ENCODE peak calls at places on chromosomes 13 and 19, in five cellular contexts. One of them, this sample, is unnamed.

GRCh38 chr13:114090476-114090875 is 41.9 kb downstream of the RASA3 start:
- DNase-seq in HFF-Myc: no peak
- DNase-seq in ascending aorta: no peak
- DNase-seq in Peyer's patch: peak
- DNase-seq in K562: no peak
- DNase-seq in this sample: no peak

GRCh38 chr19:2072757-2073551 is 21.9 kb upstream of the MKNK2 start:
- DNase-seq in HFF-Myc: no peak
- DNase-seq in ascending aorta: no peak
- DNase-seq in Peyer's patch: no peak
- DNase-seq in K562: no peak
- DNase-seq in this sample: no peak

GRCh38 chr19:33064778-33065550 is at the start of gene RHPN2:
- DNase-seq in HFF-Myc: no peak
- DNase-seq in ascending aorta: no peak
- DNase-seq in Peyer's patch: peak
- DNase-seq in K562: peak
- DNase-seq in this sample: peak

GRCh38 chr19:898663-899062 is 5.4 kb downstream of the RNU6-9 start:
- DNase-seq in HFF-Myc: no peak
- DNase-seq in ascending aorta: no peak
- DNase-seq in Peyer's patch: no peak
- DNase-seq in K562: no peak
- DNase-seq in this sample: no peak

GRCh38 chr13:107238262-107238661 is 670.3 kb upstream of the ARGLU1 start:
- DNase-seq in HFF-Myc: no peak
- DNase-seq in ascending aorta: no peak
- DNase-seq in Peyer's patch: no peak
- DNase-seq in K562: no peak
- DNase-seq in this sample: no peak

GRCh38 chr19:19432732-19433131 is 27.3 kb downstream of the GATAD2A start:
- DNase-seq in HFF-Myc: no peak
- DNase-seq in ascending aorta: no peak
- DNase-seq in Peyer's patch: no peak
- DNase-seq in K562: no peak
- DNase-seq in this sample: no peak

GRCh38 chr19:41753936-41754529 is 1.3 kb upstream of the CEACAM6 start:
- DNase-seq in HFF-Myc: peak
- DNase-seq in ascending aorta: no peak
- DNase-seq in Peyer's patch: no peak
- DNase-seq in K562: peak
- DNase-seq in this sample: peak

GRCh38 chr13:75415720-75416119 is 66.2 kb downstream of the TBC1D4 start:
- DNase-seq in HFF-Myc: peak
- DNase-seq in ascending aorta: no peak
- DNase-seq in Peyer's patch: no peak
- DNase-seq in K562: no peak
- DNase-seq in this sample: no peak

GRCh38 chr19:38388310-38389100 is at the start of gene SPRED3:
- DNase-seq in HFF-Myc: no peak
- DNase-seq in ascending aorta: no peak
- DNase-seq in Peyer's patch: peak
- DNase-seq in K562: peak
- DNase-seq in this sample: peak

GRCh38 chr19:11658954-11659353 is 61.7 kb downstream of the ZNF627 start:
- DNase-seq in HFF-Myc: no peak
- DNase-seq in ascending aorta: no peak
- DNase-seq in Peyer's patch: no peak
- DNase-seq in K562: no peak
- DNase-seq in this sample: no peak

GRCh38 chr13:33034897-33035296 is 18.7 kb downstream of the KL start:
- DNase-seq in HFF-Myc: no peak
- DNase-seq in ascending aorta: no peak
- DNase-seq in Peyer's patch: no peak
- DNase-seq in K562: no peak
- DNase-seq in this sample: no peak

GRCh38 chr19:53868091-53868891 is 608 bp downstream of the MYADM start:
- DNase-seq in HFF-Myc: no peak
- DNase-seq in ascending aorta: no peak
- DNase-seq in Peyer's patch: peak
- DNase-seq in K562: peak
- DNase-seq in this sample: peak

GRCh38 chr19:12034196-12034595 is 1.3 kb downstream of the ZNF433 start:
- DNase-seq in HFF-Myc: no peak
- DNase-seq in ascending aorta: no peak
- DNase-seq in Peyer's patch: no peak
- DNase-seq in K562: no peak
- DNase-seq in this sample: no peak

GRCh38 chr13:58804832-58805231 is 1173.3 kb downstream of the PCDH17 start:
- DNase-seq in HFF-Myc: no peak
- DNase-seq in ascending aorta: no peak
- DNase-seq in Peyer's patch: no peak
- DNase-seq in K562: no peak
- DNase-seq in this sample: peak

GRCh38 chr13:28531195-28531955 is 36.4 kb upstream of the FLT1 start:
- DNase-seq in HFF-Myc: no peak
- DNase-seq in ascending aorta: no peak
- DNase-seq in Peyer's patch: peak
- DNase-seq in K562: no peak
- DNase-seq in this sample: peak

GRCh38 chr13:91878491-91878890 is 480.1 kb downstream of the GPC5 start:
- DNase-seq in HFF-Myc: no peak
- DNase-seq in ascending aorta: no peak
- DNase-seq in Peyer's patch: no peak
- DNase-seq in K562: no peak
- DNase-seq in this sample: no peak

GRCh38 chr13:112722433-112723250 is 32.8 kb downstream of the ATP11A start:
- DNase-seq in HFF-Myc: no peak
- DNase-seq in ascending aorta: no peak
- DNase-seq in Peyer's patch: peak
- DNase-seq in K562: peak
- DNase-seq in this sample: no peak

GRCh38 chr13:93843082-93843481 is 616.5 kb downstream of the GPC6 start:
- DNase-seq in HFF-Myc: no peak
- DNase-seq in ascending aorta: no peak
- DNase-seq in Peyer's patch: no peak
- DNase-seq in K562: no peak
- DNase-seq in this sample: no peak

GRCh38 chr19:2802826-2803225 is 16.8 kb upstream of the ZNF554 start:
- DNase-seq in HFF-Myc: no peak
- DNase-seq in ascending aorta: no peak
- DNase-seq in Peyer's patch: no peak
- DNase-seq in K562: no peak
- DNase-seq in this sample: no peak

GRCh38 chr13:97875911-97876310 is 77.6 kb upstream of the IPO5 start:
- DNase-seq in HFF-Myc: no peak
- DNase-seq in ascending aorta: no peak
- DNase-seq in Peyer's patch: no peak
- DNase-seq in K562: no peak
- DNase-seq in this sample: no peak

GRCh38 chr13:98267080-98267912 is 90.2 kb upstream of the RNF113B start:
- DNase-seq in HFF-Myc: no peak
- DNase-seq in ascending aorta: no peak
- DNase-seq in Peyer's patch: no peak
- DNase-seq in K562: no peak
- DNase-seq in this sample: no peak

DNA sequence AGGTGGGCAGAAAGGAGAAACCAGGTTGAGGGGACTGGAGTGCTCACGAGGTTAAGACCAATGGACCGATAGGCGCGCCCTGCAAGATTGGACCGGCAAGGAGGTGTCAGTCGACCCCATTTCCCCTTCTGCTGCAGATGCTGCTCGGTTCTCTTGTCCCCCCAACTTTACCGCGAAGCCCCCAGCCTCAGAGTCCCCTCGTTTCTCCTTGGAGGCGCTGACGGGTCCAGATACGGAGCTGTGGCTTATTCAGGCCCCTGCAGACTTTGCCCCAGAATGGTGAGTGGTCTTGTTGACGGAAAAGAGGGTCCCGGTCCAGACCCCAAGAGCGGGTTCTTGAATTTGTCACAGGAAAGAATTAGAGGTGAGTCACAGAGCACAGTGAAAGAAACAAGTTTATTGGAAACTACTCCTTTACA is 522 bp downstream of the POLR1G start:
- DNase-seq in HFF-Myc: no peak
- DNase-seq in ascending aorta: no peak
- DNase-seq in Peyer's patch: no peak
- DNase-seq in K562: peak
- DNase-seq in this sample: no peak
- TF ChIP-seq CTCF in HFF-Myc: no peak
- TF ChIP-seq CTCF in ascending aorta: no peak
- TF ChIP-seq CTCF in Peyer's patch: no peak
- TF ChIP-seq CTCF in K562: no peak
- TF ChIP-seq CTCF in this sample: no peak

GRCh38 chr19:5326986-5327623 is 13.5 kb downstream of the PTPRS start:
- DNase-seq in HFF-Myc: no peak
- DNase-seq in ascending aorta: no peak
- DNase-seq in Peyer's patch: no peak
- DNase-seq in K562: no peak
- DNase-seq in this sample: peak
- TF ChIP-seq CTCF in HFF-Myc: no peak
- TF ChIP-seq CTCF in ascending aorta: no peak
- TF ChIP-seq CTCF in Peyer's patch: no peak
- TF ChIP-seq CTCF in K562: peak
- TF ChIP-seq CTCF in this sample: no peak

GRCh38 chr19:48561412-48561811 is 9.4 kb downstream of the SULT2B1 start:
- DNase-seq in HFF-Myc: no peak
- DNase-seq in ascending aorta: no peak
- DNase-seq in Peyer's patch: no peak
- DNase-seq in K562: no peak
- DNase-seq in this sample: no peak

GRCh38 chr19:48568345-48568886 is 16.4 kb downstream of the SULT2B1 start:
- DNase-seq in HFF-Myc: peak
- DNase-seq in ascending aorta: peak
- DNase-seq in Peyer's patch: peak
- DNase-seq in K562: peak
- DNase-seq in this sample: no peak

GRCh38 chr19:48560095-48560530 is 8.1 kb downstream of the SULT2B1 start:
- DNase-seq in HFF-Myc: no peak
- DNase-seq in ascending aorta: no peak
- DNase-seq in Peyer's patch: no peak
- DNase-seq in K562: peak
- DNase-seq in this sample: no peak

GRCh38 chr19:48569814-48570213 is 17.8 kb downstream of the SULT2B1 start:
- DNase-seq in HFF-Myc: no peak
- DNase-seq in ascending aorta: no peak
- DNase-seq in Peyer's patch: no peak
- DNase-seq in K562: no peak
- DNase-seq in this sample: no peak

DNA sequence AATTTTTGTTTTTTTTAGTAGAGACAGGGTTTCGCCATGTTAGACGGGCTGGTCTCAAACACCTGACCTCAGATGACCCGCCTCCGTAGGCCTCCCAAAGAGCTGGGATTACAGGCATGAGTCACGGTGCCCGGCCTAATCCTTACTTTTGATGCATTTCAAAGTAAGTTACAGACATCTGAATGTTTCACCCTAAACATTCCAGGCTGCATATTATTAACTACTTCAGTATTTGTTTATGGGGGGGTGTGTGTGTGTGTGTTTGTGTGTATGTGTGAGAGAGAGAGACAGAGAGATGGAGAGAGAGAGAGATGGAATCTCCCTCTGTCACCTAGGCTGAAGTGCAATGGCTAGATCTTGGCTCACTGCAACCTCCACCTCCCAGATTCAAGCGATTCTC is 13.1 kb downstream of the SULT2B1 start:
- DNase-seq in HFF-Myc: no peak
- DNase-seq in ascending aorta: no peak
- DNase-seq in Peyer's patch: no peak
- DNase-seq in K562: peak
- DNase-seq in this sample: no peak
- TF ChIP-seq CTCF in HFF-Myc: no peak
- TF ChIP-seq CTCF in ascending aorta: no peak
- TF ChIP-seq CTCF in Peyer's patch: no peak
- TF ChIP-seq CTCF in K562: no peak
- TF ChIP-seq CTCF in this sample: no peak

DNA sequence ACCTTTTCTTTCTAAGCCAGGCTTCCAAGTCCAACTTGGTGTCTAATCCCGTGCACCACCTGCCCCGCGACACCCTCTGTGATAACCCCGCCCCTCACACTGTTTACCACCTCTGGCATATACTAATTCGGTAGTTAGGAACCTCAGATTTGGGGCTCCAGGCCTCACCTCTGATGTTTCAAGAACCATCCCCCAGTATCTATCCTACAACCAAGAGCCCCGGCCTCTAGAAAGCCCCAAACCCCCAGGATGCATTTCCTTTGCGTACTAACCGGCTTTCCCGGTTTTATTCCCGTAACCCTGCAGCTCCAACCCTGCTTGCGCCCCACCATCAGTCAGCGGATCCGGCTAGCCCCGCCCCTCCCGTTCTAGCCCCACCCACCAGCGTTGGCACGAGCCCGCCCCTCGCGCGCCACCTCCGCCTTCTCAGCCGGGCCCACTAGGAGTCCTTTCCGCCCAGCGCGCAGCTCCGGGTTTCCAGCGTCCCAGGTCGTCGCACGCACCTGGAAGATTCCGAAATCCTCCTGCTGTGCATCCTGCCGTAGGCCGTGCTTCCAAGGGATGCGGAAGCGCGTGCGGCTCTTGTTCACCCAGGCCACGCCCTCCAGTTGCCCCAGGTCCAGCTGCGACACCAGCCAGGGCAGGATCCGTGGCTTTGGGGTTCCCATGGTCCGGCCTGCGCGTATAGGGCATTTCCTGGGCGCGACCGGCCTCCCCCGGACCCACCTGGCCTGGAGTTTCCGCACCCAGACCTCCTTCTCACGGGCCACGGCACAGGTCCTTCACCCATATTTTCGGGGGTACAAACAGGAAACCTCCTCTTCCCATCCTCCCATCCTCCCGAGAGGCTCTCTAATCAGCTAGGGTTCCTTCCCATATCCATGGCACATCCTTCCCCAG is 1.2 kb downstream of the IRF3 start:
- DNase-seq in HFF-Myc: no peak
- DNase-seq in ascending aorta: no peak
- DNase-seq in Peyer's patch: peak
- DNase-seq in K562: peak
- DNase-seq in this sample: peak
- TF ChIP-seq CTCF in HFF-Myc: no peak
- TF ChIP-seq CTCF in ascending aorta: peak
- TF ChIP-seq CTCF in Peyer's patch: peak
- TF ChIP-seq CTCF in K562: peak
- TF ChIP-seq CTCF in this sample: no peak

DNA sequence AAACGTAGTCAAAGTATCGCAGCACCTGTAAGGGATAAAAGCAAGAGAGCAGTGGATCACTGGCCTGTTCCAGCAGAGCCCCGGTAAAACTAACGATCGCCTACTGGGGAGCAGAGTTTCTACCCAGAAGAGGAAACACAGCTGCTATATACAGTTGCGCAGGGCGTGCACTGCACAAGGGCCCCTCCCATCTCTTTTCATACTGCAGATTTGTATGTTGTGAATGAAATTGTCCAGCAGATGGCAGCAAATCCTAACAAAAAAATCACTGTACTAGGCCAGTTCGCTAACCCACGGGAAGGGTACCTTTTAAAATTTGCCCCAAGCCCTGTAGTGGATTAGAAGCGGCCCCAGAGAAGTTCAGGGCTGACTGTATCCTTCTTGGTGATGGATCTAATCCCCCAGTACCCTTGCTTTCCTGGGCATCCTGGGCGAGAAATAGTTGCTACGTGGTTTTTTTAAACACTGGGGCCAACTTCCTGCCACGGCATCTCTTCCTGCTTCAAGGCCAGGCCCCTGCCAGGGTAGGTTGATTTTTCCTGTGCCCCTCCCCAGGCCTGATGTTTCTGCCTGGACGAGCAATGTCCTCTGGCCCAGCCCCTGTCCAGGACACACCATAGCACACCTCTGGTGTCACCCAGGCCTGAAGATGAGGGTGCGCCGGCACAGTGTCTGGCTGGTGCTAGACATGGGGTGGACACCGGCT is 127.0 kb downstream of the IER2 start:
- DNase-seq in HFF-Myc: peak
- DNase-seq in ascending aorta: no peak
- DNase-seq in Peyer's patch: no peak
- DNase-seq in K562: peak
- DNase-seq in this sample: peak
- TF ChIP-seq CTCF in HFF-Myc: peak
- TF ChIP-seq CTCF in ascending aorta: peak
- TF ChIP-seq CTCF in Peyer's patch: peak
- TF ChIP-seq CTCF in K562: peak
- TF ChIP-seq CTCF in this sample: peak

This sample was measured in endothelial cell.